ENCODE peak calls at places on chromosomes 5 and 9, in eight cellular contexts. One of them, this sample, is unnamed. For H3K9me3, the result is how much of the 10 kb centered on the place peaks cover.

GRCh38 chr9:111037744-111038335 is 430 bp downstream of the LPAR1 start:
- DNase-seq in PC-3: peak
- DNase-seq in K562: no peak
- DNase-seq in left ventricle myocardium inferior: peak
- DNase-seq in H9: peak
- DNase-seq in astrocyte: peak
- DNase-seq in cardiac muscle cell: peak
- DNase-seq in endodermal cell: peak
- DNase-seq in this sample: peak

GRCh38 chr9:16003785-16004184 is 450.9 kb downstream of the CCDC171 start:
- DNase-seq in PC-3: no peak
- DNase-seq in K562: no peak
- DNase-seq in left ventricle myocardium inferior: no peak
- DNase-seq in H9: no peak
- DNase-seq in astrocyte: no peak
- DNase-seq in cardiac muscle cell: no peak
- DNase-seq in endodermal cell: no peak
- DNase-seq in this sample: no peak

GRCh38 chr5:360277-361027 is 38.9 kb downstream of the AHRR start:
- DNase-seq in PC-3: no peak
- DNase-seq in K562: peak
- DNase-seq in left ventricle myocardium inferior: no peak
- DNase-seq in H9: no peak
- DNase-seq in astrocyte: no peak
- DNase-seq in cardiac muscle cell: no peak
- DNase-seq in endodermal cell: no peak
- DNase-seq in this sample: no peak

GRCh38 chr5:52132053-52132452 is 655.7 kb upstream of the ITGA1 start:
- DNase-seq in PC-3: no peak
- DNase-seq in K562: no peak
- DNase-seq in left ventricle myocardium inferior: no peak
- DNase-seq in H9: no peak
- DNase-seq in astrocyte: no peak
- DNase-seq in cardiac muscle cell: no peak
- DNase-seq in endodermal cell: no peak
- DNase-seq in this sample: no peak

GRCh38 chr5:86968311-86968753 is 299.4 kb upstream of the RASA1 start:
- DNase-seq in PC-3: peak
- DNase-seq in K562: no peak
- DNase-seq in left ventricle myocardium inferior: peak
- DNase-seq in H9: no peak
- DNase-seq in astrocyte: peak
- DNase-seq in cardiac muscle cell: peak
- DNase-seq in endodermal cell: peak
- DNase-seq in this sample: no peak

GRCh38 chr9:132978451-132979087 is at the start of gene GFI1B:
- DNase-seq in PC-3: peak
- DNase-seq in K562: peak
- DNase-seq in left ventricle myocardium inferior: no peak
- DNase-seq in H9: peak
- DNase-seq in astrocyte: no peak
- DNase-seq in cardiac muscle cell: no peak
- DNase-seq in endodermal cell: peak
- DNase-seq in this sample: peak

GRCh38 chr5:174903333-174903732 is 179.0 kb downstream of the MSX2 start:
- DNase-seq in PC-3: peak
- DNase-seq in K562: no peak
- DNase-seq in left ventricle myocardium inferior: no peak
- DNase-seq in H9: peak
- DNase-seq in astrocyte: no peak
- DNase-seq in cardiac muscle cell: no peak
- DNase-seq in endodermal cell: peak
- DNase-seq in this sample: no peak

GRCh38 chr5:149381986-149382338 is 2.9 kb upstream of the IL17B start:
- DNase-seq in PC-3: peak
- DNase-seq in K562: peak
- DNase-seq in left ventricle myocardium inferior: peak
- DNase-seq in H9: peak
- DNase-seq in astrocyte: no peak
- DNase-seq in cardiac muscle cell: peak
- DNase-seq in endodermal cell: peak
- DNase-seq in this sample: peak

GRCh38 chr5:4104831-4105597 is 509.4 kb downstream of the IRX1 start:
- DNase-seq in PC-3: no peak
- DNase-seq in K562: no peak
- DNase-seq in left ventricle myocardium inferior: no peak
- DNase-seq in H9: no peak
- DNase-seq in astrocyte: no peak
- DNase-seq in cardiac muscle cell: no peak
- DNase-seq in endodermal cell: no peak
- DNase-seq in this sample: no peak

GRCh38 chr9:129752915-129753724 is at the start of gene PTGES:
- DNase-seq in PC-3: peak
- DNase-seq in K562: peak
- DNase-seq in left ventricle myocardium inferior: peak
- DNase-seq in H9: peak
- DNase-seq in astrocyte: peak
- DNase-seq in cardiac muscle cell: peak
- DNase-seq in endodermal cell: peak
- DNase-seq in this sample: peak

GRCh38 chr9:127634698-127635097 is 22.6 kb downstream of the STXBP1 start:
- DNase-seq in PC-3: no peak
- DNase-seq in K562: no peak
- DNase-seq in left ventricle myocardium inferior: no peak
- DNase-seq in H9: no peak
- DNase-seq in astrocyte: no peak
- DNase-seq in cardiac muscle cell: no peak
- DNase-seq in endodermal cell: peak
- DNase-seq in this sample: no peak

GRCh38 chr9:33109097-33109496 is 32.6 kb upstream of the SMU1 start:
- DNase-seq in PC-3: no peak
- DNase-seq in K562: no peak
- DNase-seq in left ventricle myocardium inferior: no peak
- DNase-seq in H9: no peak
- DNase-seq in astrocyte: no peak
- DNase-seq in cardiac muscle cell: no peak
- DNase-seq in endodermal cell: peak
- DNase-seq in this sample: no peak

GRCh38 chr5:148733601-148734438 is 79.5 kb upstream of the HTR4 start:
- DNase-seq in PC-3: peak
- DNase-seq in K562: peak
- DNase-seq in left ventricle myocardium inferior: peak
- DNase-seq in H9: peak
- DNase-seq in astrocyte: peak
- DNase-seq in cardiac muscle cell: peak
- DNase-seq in endodermal cell: peak
- DNase-seq in this sample: peak

GRCh38 chr5:168328804-168329203 is 37.4 kb downstream of the WWC1 start:
- DNase-seq in PC-3: peak
- DNase-seq in K562: no peak
- DNase-seq in left ventricle myocardium inferior: no peak
- DNase-seq in H9: peak
- DNase-seq in astrocyte: no peak
- DNase-seq in cardiac muscle cell: peak
- DNase-seq in endodermal cell: peak
- DNase-seq in this sample: no peak

GRCh38 chr9:129172816-129173215 is 5.2 kb downstream of the IER5L start:
- DNase-seq in PC-3: no peak
- DNase-seq in K562: no peak
- DNase-seq in left ventricle myocardium inferior: no peak
- DNase-seq in H9: no peak
- DNase-seq in astrocyte: no peak
- DNase-seq in cardiac muscle cell: no peak
- DNase-seq in endodermal cell: no peak
- DNase-seq in this sample: no peak

GRCh38 chr9:37200572-37201005 is 80.2 kb downstream of the ZCCHC7 start:
- DNase-seq in PC-3: peak
- DNase-seq in K562: peak
- DNase-seq in left ventricle myocardium inferior: no peak
- DNase-seq in H9: no peak
- DNase-seq in astrocyte: peak
- DNase-seq in cardiac muscle cell: no peak
- DNase-seq in endodermal cell: no peak
- DNase-seq in this sample: no peak

GRCh38 chr5:81856948-81857928 is 106.3 kb upstream of the SSBP2 start:
- DNase-seq in PC-3: peak
- DNase-seq in K562: no peak
- DNase-seq in left ventricle myocardium inferior: peak
- DNase-seq in H9: peak
- DNase-seq in astrocyte: no peak
- DNase-seq in cardiac muscle cell: peak
- DNase-seq in endodermal cell: peak
- DNase-seq in this sample: peak

GRCh38 chr5:165066751-165067150 is 1561.3 kb downstream of the MAT2B start:
- DNase-seq in PC-3: no peak
- DNase-seq in K562: no peak
- DNase-seq in left ventricle myocardium inferior: no peak
- DNase-seq in H9: no peak
- DNase-seq in astrocyte: no peak
- DNase-seq in cardiac muscle cell: no peak
- DNase-seq in endodermal cell: no peak
- DNase-seq in this sample: no peak

GRCh38 chr9:33065157-33066076 is 11.1 kb downstream of the SMU1 start:
- DNase-seq in PC-3: no peak
- DNase-seq in K562: no peak
- DNase-seq in left ventricle myocardium inferior: no peak
- DNase-seq in H9: no peak
- DNase-seq in astrocyte: no peak
- DNase-seq in cardiac muscle cell: no peak
- DNase-seq in endodermal cell: no peak
- DNase-seq in this sample: no peak

GRCh38 chr9:93468763-93469456 is 15.5 kb upstream of the FAM120AOS start:
- DNase-seq in PC-3: no peak
- DNase-seq in K562: no peak
- DNase-seq in left ventricle myocardium inferior: no peak
- DNase-seq in H9: no peak
- DNase-seq in astrocyte: no peak
- DNase-seq in cardiac muscle cell: peak
- DNase-seq in endodermal cell: peak
- DNase-seq in this sample: no peak
- H3K27ac ChIP-seq in PC-3: no peak
- H3K27ac ChIP-seq in K562: peak
- H3K27ac ChIP-seq in left ventricle myocardium inferior: peak
- H3K27ac ChIP-seq in H9: no peak
- H3K27ac ChIP-seq in astrocyte: no peak
- H3K27ac ChIP-seq in cardiac muscle cell: peak
- H3K27ac ChIP-seq in endodermal cell: no peak
- H3K27ac ChIP-seq in this sample: no peak

DNA sequence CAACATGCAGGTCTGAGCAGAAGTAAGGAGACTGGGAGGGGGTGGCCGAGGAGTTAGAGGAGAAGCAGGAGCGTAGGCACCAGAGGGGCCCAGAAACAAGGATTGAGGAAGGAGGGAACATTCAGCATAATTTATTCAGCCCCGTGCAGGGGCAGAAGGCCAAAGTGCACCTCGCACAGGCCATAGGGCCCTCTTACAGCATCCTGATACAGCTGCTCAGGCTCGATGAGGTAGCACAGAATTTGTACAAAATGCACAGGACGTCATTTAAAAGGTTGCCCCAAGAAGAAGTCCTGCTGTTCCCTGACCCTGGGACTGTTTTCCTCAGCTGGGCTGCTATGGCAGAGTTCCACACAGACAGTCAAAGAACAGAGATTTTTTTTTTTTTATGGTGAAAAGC is 2.1 kb upstream of the GRM6 start:
- DNase-seq in PC-3: no peak
- DNase-seq in K562: no peak
- DNase-seq in left ventricle myocardium inferior: no peak
- DNase-seq in H9: no peak
- DNase-seq in astrocyte: no peak
- DNase-seq in cardiac muscle cell: no peak
- DNase-seq in endodermal cell: no peak
- DNase-seq in this sample: no peak
- H3K9me3 ChIP-seq in PC-3: under half
- H3K9me3 ChIP-seq in K562: under half
- H3K9me3 ChIP-seq in left ventricle myocardium inferior: under half
- H3K9me3 ChIP-seq in H9: under half
- H3K9me3 ChIP-seq in astrocyte: under half
- H3K9me3 ChIP-seq in cardiac muscle cell: under half
- H3K9me3 ChIP-seq in endodermal cell: under half
- H3K9me3 ChIP-seq in this sample: under half

GRCh38 chr9:137129456-137130175 is 9.3 kb upstream of the GRIN1 start:
- DNase-seq in PC-3: peak
- DNase-seq in K562: peak
- DNase-seq in left ventricle myocardium inferior: peak
- DNase-seq in H9: peak
- DNase-seq in astrocyte: peak
- DNase-seq in cardiac muscle cell: peak
- DNase-seq in endodermal cell: peak
- DNase-seq in this sample: peak
- H3K27ac ChIP-seq in PC-3: peak
- H3K27ac ChIP-seq in K562: peak
- H3K27ac ChIP-seq in left ventricle myocardium inferior: peak
- H3K27ac ChIP-seq in H9: no peak
- H3K27ac ChIP-seq in astrocyte: peak
- H3K27ac ChIP-seq in cardiac muscle cell: peak
- H3K27ac ChIP-seq in endodermal cell: peak
- H3K27ac ChIP-seq in this sample: no peak

GRCh38 chr5:14156611-14157493 is 13.7 kb downstream of the TRIO start:
- DNase-seq in PC-3: peak
- DNase-seq in K562: no peak
- DNase-seq in left ventricle myocardium inferior: no peak
- DNase-seq in H9: no peak
- DNase-seq in astrocyte: peak
- DNase-seq in cardiac muscle cell: no peak
- DNase-seq in endodermal cell: no peak
- DNase-seq in this sample: no peak

GRCh38 chr5:14155075-14155474 is 11.9 kb downstream of the TRIO start:
- DNase-seq in PC-3: no peak
- DNase-seq in K562: no peak
- DNase-seq in left ventricle myocardium inferior: no peak
- DNase-seq in H9: no peak
- DNase-seq in astrocyte: no peak
- DNase-seq in cardiac muscle cell: no peak
- DNase-seq in endodermal cell: no peak
- DNase-seq in this sample: no peak

GRCh38 chr5:14157494-14157782 is 14.3 kb downstream of the TRIO start:
- DNase-seq in PC-3: no peak
- DNase-seq in K562: no peak
- DNase-seq in left ventricle myocardium inferior: no peak
- DNase-seq in H9: no peak
- DNase-seq in astrocyte: no peak
- DNase-seq in cardiac muscle cell: no peak
- DNase-seq in endodermal cell: no peak
- DNase-seq in this sample: no peak

GRCh38 chr5:14153932-14154646 is 10.9 kb downstream of the TRIO start:
- DNase-seq in PC-3: peak
- DNase-seq in K562: no peak
- DNase-seq in left ventricle myocardium inferior: peak
- DNase-seq in H9: no peak
- DNase-seq in astrocyte: peak
- DNase-seq in cardiac muscle cell: peak
- DNase-seq in endodermal cell: peak
- DNase-seq in this sample: peak

DNA sequence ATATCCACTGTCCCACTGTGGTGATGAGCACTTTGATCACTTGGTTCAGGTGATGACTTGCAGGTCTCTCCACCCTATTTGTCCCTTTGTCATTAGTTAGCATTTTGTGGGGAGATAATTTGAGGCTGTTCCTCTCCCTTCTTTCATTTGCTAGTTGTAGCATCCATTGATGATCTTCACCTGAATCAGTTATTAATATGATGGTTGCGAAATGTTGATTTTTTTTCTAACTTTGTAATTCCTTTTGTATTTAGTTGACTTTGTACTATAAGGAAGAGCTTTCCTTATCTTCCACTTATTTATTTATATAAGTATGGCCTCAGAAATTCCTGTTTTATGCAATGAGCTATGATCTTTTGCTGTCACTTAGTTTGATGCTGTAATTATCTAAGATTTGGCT is 12.6 kb downstream of the TRIO start:
- DNase-seq in PC-3: no peak
- DNase-seq in K562: no peak
- DNase-seq in left ventricle myocardium inferior: no peak
- DNase-seq in H9: no peak
- DNase-seq in astrocyte: no peak
- DNase-seq in cardiac muscle cell: no peak
- DNase-seq in endodermal cell: no peak
- DNase-seq in this sample: no peak
- H3K9me3 ChIP-seq in PC-3: under half
- H3K9me3 ChIP-seq in K562: under half
- H3K9me3 ChIP-seq in left ventricle myocardium inferior: under half
- H3K9me3 ChIP-seq in H9: under half
- H3K9me3 ChIP-seq in astrocyte: under half
- H3K9me3 ChIP-seq in cardiac muscle cell: under half
- H3K9me3 ChIP-seq in endodermal cell: under half
- H3K9me3 ChIP-seq in this sample: under half

This sample was measured in aorta.